ENCODE peak calls at places on chromosomes 12 and 14, in five cellular contexts. J, N, M, X and P are unnamed samples. For H3K27me3, the result is how much of the 10 kb centered on the place peaks cover.

GRCh38 chr12:105601158-105601557 is 270.7 kb downstream of the C12orf75 start:
- DNase-seq in J (no peak), N (no peak), M (no peak), X (no peak), P (no peak)

GRCh38 chr14:62694075-62694474 is 351.2 kb downstream of the KCNH5 start:
- DNase-seq in J (no peak), N (no peak), M (no peak), X (no peak), P (no peak)

GRCh38 chr14:73457050-73457934 is 1.1 kb downstream of the NUMB start:
- DNase-seq in J (no peak), N (peak), M (no peak), X (peak), P (no peak)

GRCh38 chr12:15699886-15700285 is 89.3 kb downstream of the EPS8 start:
- DNase-seq in J (no peak), N (no peak), M (no peak), X (no peak), P (no peak)

GRCh38 chr14:69207435-69208041 is 16.2 kb downstream of the EXD2 start:
- DNase-seq in J (no peak), N (no peak), M (no peak), X (no peak), P (no peak)

GRCh38 chr14:64683264-64683663 is 21.0 kb upstream of the PLEKHG3 start:
- DNase-seq in J (peak), N (peak), M (no peak), X (no peak), P (no peak)

GRCh38 chr14:47438650-47439140 is 236.7 kb downstream of the MDGA2 start:
- DNase-seq in J (no peak), N (no peak), M (no peak), X (no peak), P (no peak)

GRCh38 chr12:27703720-27704452 is 6.7 kb upstream of the MRPS35 start:
- DNase-seq in J (peak), N (no peak), M (peak), X (peak), P (peak)

GRCh38 chr12:122449317-122449716 is 26.8 kb upstream of the CLIP1 start:
- DNase-seq in J (no peak), N (no peak), M (no peak), X (no peak), P (no peak)

GRCh38 chr12:50574621-50575348 is 70.0 kb downstream of the DIP2B start:
- DNase-seq in J (no peak), N (no peak), M (no peak), X (no peak), P (no peak)

GRCh38 chr12:116366456-116366776 is 88.9 kb upstream of the MED13L start:
- DNase-seq in J (no peak), N (no peak), M (no peak), X (peak), P (no peak)

GRCh38 chr14:56868660-56869059 is 58.4 kb upstream of the OTX2 start:
- DNase-seq in J (no peak), N (no peak), M (no peak), X (no peak), P (no peak)

GRCh38 chr12:120241561-120242274 is 23.8 kb downstream of the PXN start:
- DNase-seq in J (no peak), N (no peak), M (no peak), X (no peak), P (no peak)

GRCh38 chr12:30989754-30990153 is 63.2 kb downstream of the TSPAN11 start:
- DNase-seq in J (no peak), N (peak), M (no peak), X (no peak), P (no peak)

GRCh38 chr14:64340560-64341196 is 46.5 kb upstream of the ESR2 start:
- DNase-seq in J (no peak), N (no peak), M (no peak), X (no peak), P (no peak)

GRCh38 chr12:93729934-93730333 is 52.8 kb downstream of the CRADD start:
- DNase-seq in J (no peak), N (no peak), M (no peak), X (no peak), P (no peak)

GRCh38 chr12:121214171-121214777 is 4.3 kb downstream of the P2RX4 start:
- DNase-seq in J (no peak), N (no peak), M (no peak), X (no peak), P (no peak)

GRCh38 chr14:81301813-81302212 is 81.1 kb upstream of the GTF2A1 start:
- DNase-seq in J (no peak), N (no peak), M (no peak), X (no peak), P (no peak)

GRCh38 chr12:15679146-15679545 is 110.0 kb downstream of the EPS8 start:
- DNase-seq in J (no peak), N (no peak), M (no peak), X (no peak), P (no peak)

GRCh38 chr12:26271024-26271423 is 75.7 kb downstream of the SSPN start:
- DNase-seq in J (no peak), N (no peak), M (no peak), X (no peak), P (no peak)

GRCh38 chr12:22971771-22972191 is 346.8 kb downstream of the ETNK1 start:
- DNase-seq in J (no peak), N (no peak), M (no peak), X (no peak), P (no peak)

GRCh38 chr14:56244138-56244789 is 126.1 kb downstream of the PELI2 start:
- DNase-seq in J (no peak), N (no peak), M (no peak), X (no peak), P (no peak)

GRCh38 chr12:66775941-66776340 is 97.1 kb upstream of the GRIP1 start:
- DNase-seq in J (no peak), N (no peak), M (no peak), X (no peak), P (no peak)

GRCh38 chr12:24561411-24561871 is 387.5 kb downstream of the BCAT1 start:
- DNase-seq in J (no peak), N (no peak), M (no peak), X (no peak), P (no peak)

GRCh38 chr12:4270670-4271432 is 2.7 kb upstream of the CCND2 start:
- DNase-seq in J (no peak), N (peak), M (peak), X (no peak), P (peak)

GRCh38 chr14:88005978-88006851 is 1.3 kb downstream of the GPR65 start:
- DNase-seq in J (no peak), N (no peak), M (no peak), X (no peak), P (peak)

GRCh38 chr14:73255005-73255400 is 17.7 kb downstream of the PAPLN start:
- DNase-seq in J (no peak), N (no peak), M (no peak), X (no peak), P (no peak)

GRCh38 chr14:23442721-23443356 is 7.4 kb upstream of the MYH7 start:
- DNase-seq in J (no peak), N (peak), M (no peak), X (no peak), P (no peak)

GRCh38 chr12:131391399-131391798 is 319.5 kb upstream of the SFSWAP start:
- DNase-seq in J (no peak), N (no peak), M (no peak), X (no peak), P (no peak)

GRCh38 chr12:131388164-131388795 is 322.6 kb upstream of the SFSWAP start:
- DNase-seq in J (no peak), N (no peak), M (no peak), X (no peak), P (no peak)

GRCh38 chr12:131389051-131390013 is 321.6 kb upstream of the SFSWAP start:
- DNase-seq in J (no peak), N (no peak), M (no peak), X (no peak), P (no peak)

GRCh38 chr12:131387281-131388163 is 323.4 kb upstream of the SFSWAP start:
- DNase-seq in J (no peak), N (no peak), M (no peak), X (no peak), P (no peak)

GRCh38 chr12:131390408-131391100 is 320.3 kb upstream of the SFSWAP start:
- DNase-seq in J (no peak), N (no peak), M (no peak), X (no peak), P (no peak)
- H3K27me3 ChIP-seq in J (under half), N (under half), M (under half), X (under half), P (under half)

DNA sequence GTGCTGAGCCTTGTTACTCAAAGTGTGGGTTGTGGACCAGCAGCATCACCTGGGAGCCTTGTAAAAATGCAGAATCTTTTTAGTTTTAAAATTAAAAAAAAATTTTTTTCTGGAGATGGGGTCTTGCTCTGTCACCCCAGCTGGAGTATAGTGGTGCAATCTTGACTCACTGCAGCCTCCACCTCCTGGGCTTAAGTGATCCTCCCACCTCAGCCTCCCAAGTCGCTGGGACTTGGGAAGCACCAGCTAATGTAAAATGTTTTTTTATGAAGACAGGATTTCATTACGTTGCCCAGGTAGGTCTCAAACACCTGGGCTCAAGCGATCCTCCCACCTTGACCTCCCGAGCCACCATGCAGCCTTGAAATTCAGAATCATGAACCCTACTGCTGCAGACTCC is 14.4 kb downstream of the MYBPC1 start:
- DNase-seq in J (no peak), N (no peak), M (no peak), X (no peak), P (no peak)
- H3K27ac ChIP-seq in J (no peak), N (no peak), M (no peak), X (peak), P (no peak)

GRCh38 chr14:95830386-95830785 is 46.2 kb upstream of the TUNAR start:
- DNase-seq in J (no peak), N (no peak), M (no peak), X (no peak), P (no peak)
- H3K27me3 ChIP-seq in J (under half), N (under half), M (under half), X (under half), P (under half)

GRCh38 chr14:90378249-90378648 is 18.6 kb upstream of the CALM1 start:
- DNase-seq in J (no peak), N (no peak), M (no peak), X (no peak), P (no peak)
- H3K27ac ChIP-seq in J (no peak), N (no peak), M (no peak), X (no peak), P (no peak)

GRCh38 chr12:85191-85666 is 18.7 kb downstream of the IQSEC3 start:
- DNase-seq in J (no peak), N (no peak), M (no peak), X (no peak), P (no peak)

GRCh38 chr12:78981-79380 is 12.4 kb downstream of the IQSEC3 start:
- DNase-seq in J (no peak), N (no peak), M (no peak), X (no peak), P (no peak)

GRCh38 chr12:80681-81190 is 14.2 kb downstream of the IQSEC3 start:
- DNase-seq in J (no peak), N (no peak), M (no peak), X (no peak), P (no peak)

GRCh38 chr12:84056-84455 is 17.5 kb downstream of the IQSEC3 start:
- DNase-seq in J (no peak), N (no peak), M (no peak), X (no peak), P (no peak)

GRCh38 chr12:82740-83139 is 16.2 kb downstream of the IQSEC3 start:
- DNase-seq in J (no peak), N (no peak), M (no peak), X (no peak), P (no peak)
- H3K27me3 ChIP-seq in J (under half), N (under half), M (under half), X (under half), P (under half)